ENCODE peak calls at places on chromosomes 5 and 9, in ten cellular contexts. X is stomach, N is A549, C is suprapubic skin, A is tibial nerve, T is transverse colon, W is ovary, E is H1, R is upper lobe of left lung, G is HepG2. S is an unnamed sample.

GRCh38 chr9:124863371-124863831 is 1.5 kb downstream of the ARPC5L start:
- DNase-seq in X (no peak), N (no peak), C (no peak), A (no peak), T (no peak), W (no peak), E (no peak), R (no peak), G (no peak), S (no peak)

GRCh38 chr5:133744030-133744645 is 131.8 kb upstream of the FSTL4 start:
- DNase-seq in X (no peak), N (no peak), C (no peak), A (no peak), T (no peak), W (no peak), E (no peak), R (no peak), G (no peak), S (no peak)

GRCh38 chr9:84789463-84789830 is 119.9 kb downstream of the NTRK2 start:
- DNase-seq in X (no peak), N (no peak), C (no peak), A (no peak), T (no peak), W (no peak), E (no peak), R (no peak), G (no peak), S (no peak)

GRCh38 chr5:179273074-179273435 is 72.2 kb downstream of the ADAMTS2 start:
- DNase-seq in X (no peak), N (no peak), C (peak), A (no peak), T (no peak), W (peak), E (no peak), R (peak), G (no peak), S (peak)

GRCh38 chr9:90433398-90433890 is 209.2 kb downstream of the DIRAS2 start:
- DNase-seq in X (peak), N (peak), C (no peak), A (no peak), T (no peak), W (no peak), E (peak), R (peak), G (no peak), S (no peak)

GRCh38 chr5:85549836-85550599 is 1067.7 kb upstream of the COX7C start:
- DNase-seq in X (no peak), N (no peak), C (no peak), A (no peak), T (no peak), W (no peak), E (no peak), R (peak), G (no peak), S (no peak)

GRCh38 chr5:88826959-88827585 is 55.9 kb downstream of the MEF2C start:
- DNase-seq in X (no peak), N (no peak), C (no peak), A (peak), T (peak), W (no peak), E (no peak), R (no peak), G (no peak), S (peak)

GRCh38 chr9:22010881-22011625 is 1.9 kb upstream of the CDKN2B start:
- DNase-seq in X (no peak), N (no peak), C (no peak), A (no peak), T (no peak), W (peak), E (no peak), R (no peak), G (peak), S (no peak)

GRCh38 chr5:72817076-72817476 is 615 bp downstream of the TNPO1 start:
- DNase-seq in X (peak), N (peak), C (peak), A (peak), T (peak), W (peak), E (no peak), R (peak), G (peak), S (peak)

GRCh38 chr5:149757186-149757950 is 27.3 kb downstream of the PPARGC1B start:
- DNase-seq in X (no peak), N (no peak), C (no peak), A (no peak), T (peak), W (no peak), E (no peak), R (no peak), G (no peak), S (no peak)

GRCh38 chr9:3331801-3332200 is 194.0 kb downstream of the RFX3 start:
- DNase-seq in X (no peak), N (peak), C (no peak), A (no peak), T (no peak), W (no peak), E (no peak), R (no peak), G (peak), S (no peak)

GRCh38 chr5:80866372-80866771 is 93.8 kb upstream of the RASGRF2 start:
- DNase-seq in X (no peak), N (no peak), C (no peak), A (no peak), T (no peak), W (no peak), E (no peak), R (no peak), G (no peak), S (no peak)

GRCh38 chr9:100785946-100786345 is 208.1 kb downstream of the CAVIN4 start:
- DNase-seq in X (no peak), N (no peak), C (no peak), A (no peak), T (no peak), W (no peak), E (no peak), R (no peak), G (no peak), S (no peak)

GRCh38 chr5:23302438-23302837 is 205.0 kb upstream of the PRDM9 start:
- DNase-seq in X (no peak), N (no peak), C (no peak), A (no peak), T (no peak), W (no peak), E (peak), R (no peak), G (no peak), S (no peak)

DNA sequence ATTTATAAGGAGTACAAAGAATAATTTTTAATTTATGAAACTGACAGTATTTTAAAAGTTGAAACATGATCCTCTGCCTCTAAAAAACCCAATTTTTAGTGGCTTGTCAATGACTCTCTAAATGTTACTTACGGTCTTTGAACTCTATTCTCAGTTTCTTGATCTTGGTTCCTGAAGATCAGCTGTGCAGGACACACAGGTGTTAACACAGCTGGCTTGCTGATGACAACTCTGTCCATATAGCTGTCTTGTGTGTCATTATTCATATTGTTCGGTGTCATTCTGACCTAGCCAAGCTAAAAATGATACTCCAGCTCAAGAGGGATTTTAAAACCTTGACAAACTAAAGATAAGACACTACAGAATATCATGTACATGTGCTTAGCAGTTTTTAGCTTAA is 314.5 kb downstream of the CCDC171 start:
- DNase-seq in X (no peak), N (no peak), C (no peak), A (no peak), T (no peak), W (no peak), E (no peak), R (no peak), G (no peak), S (no peak)
- TF ChIP-seq EP300 in X (no peak), N (no peak), C (no peak), A (no peak), T (no peak), W (no peak), E (no peak), R (no peak), G (no peak), S (no peak)

DNA sequence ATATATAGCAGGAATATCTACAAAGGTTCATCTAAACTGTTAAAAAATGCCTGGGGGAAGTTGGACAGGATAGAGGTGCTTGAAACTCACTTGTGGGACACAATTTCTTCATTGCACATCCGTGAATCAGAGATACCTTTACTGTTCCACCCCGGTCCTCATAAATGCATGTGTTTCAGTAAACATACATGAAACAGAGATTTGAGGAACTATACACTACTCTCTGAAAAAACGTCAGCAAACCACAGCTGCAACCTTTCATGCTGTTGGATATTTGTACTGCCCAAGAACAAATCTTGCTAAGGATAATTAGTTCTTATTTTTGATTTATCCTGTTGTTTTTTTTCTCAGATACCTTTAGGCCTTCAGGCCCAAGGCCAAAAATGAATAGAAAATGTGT is 337.3 kb downstream of the KDM4C start:
- DNase-seq in X (no peak), N (no peak), C (no peak), A (no peak), T (no peak), W (no peak), E (no peak), R (no peak), G (no peak), S (no peak)
- H3K27ac ChIP-seq in X (no peak), N (no peak), C (no peak), A (no peak), T (no peak), W (no peak), E (no peak), R (no peak), G (no peak), S (no peak)

GRCh38 chr5:135437796-135438560 is 9.2 kb downstream of the DCANP1 start:
- DNase-seq in X (peak), N (no peak), C (no peak), A (peak), T (peak), W (peak), E (no peak), R (no peak), G (peak), S (peak)
- TF ChIP-seq EP300 in X (no peak), N (no peak), C (no peak), A (no peak), T (no peak), W (no peak), E (no peak), R (no peak), G (no peak), S (no peak)

DNA sequence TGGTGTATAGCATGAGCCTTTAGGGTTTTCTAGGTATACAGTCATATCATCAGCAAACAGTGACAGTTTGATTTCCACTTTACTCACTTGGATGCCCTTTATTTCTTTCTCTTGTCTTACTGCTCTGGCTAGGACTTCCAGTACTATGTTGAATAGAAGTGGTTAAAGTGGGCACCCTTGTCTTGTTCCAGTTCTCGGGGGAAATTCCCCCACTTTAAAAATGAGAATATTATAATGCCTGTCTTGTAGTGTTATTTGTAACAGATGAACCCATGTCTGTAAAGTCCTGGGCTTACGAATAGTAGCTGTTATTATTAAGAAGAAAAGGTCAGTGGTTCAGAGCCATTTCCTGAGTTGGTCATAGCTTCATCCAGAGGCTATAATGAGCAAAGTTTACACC is 85.0 kb downstream of the CYFIP2 start:
- DNase-seq in X (no peak), N (no peak), C (no peak), A (no peak), T (no peak), W (no peak), E (no peak), R (no peak), G (no peak), S (no peak)
- H3K27ac ChIP-seq in X (no peak), N (no peak), C (no peak), A (no peak), T (no peak), W (no peak), E (no peak), R (no peak), G (no peak), S (no peak)

GRCh38 chr5:169861433-169861832 is 118.9 kb downstream of the INSYN2B start:
- DNase-seq in X (no peak), N (no peak), C (no peak), A (no peak), T (no peak), W (no peak), E (no peak), R (no peak), G (no peak), S (no peak)
- TF ChIP-seq EP300 in X (no peak), N (no peak), C (no peak), A (no peak), T (no peak), W (no peak), E (no peak), R (no peak), G (no peak), S (no peak)

DNA sequence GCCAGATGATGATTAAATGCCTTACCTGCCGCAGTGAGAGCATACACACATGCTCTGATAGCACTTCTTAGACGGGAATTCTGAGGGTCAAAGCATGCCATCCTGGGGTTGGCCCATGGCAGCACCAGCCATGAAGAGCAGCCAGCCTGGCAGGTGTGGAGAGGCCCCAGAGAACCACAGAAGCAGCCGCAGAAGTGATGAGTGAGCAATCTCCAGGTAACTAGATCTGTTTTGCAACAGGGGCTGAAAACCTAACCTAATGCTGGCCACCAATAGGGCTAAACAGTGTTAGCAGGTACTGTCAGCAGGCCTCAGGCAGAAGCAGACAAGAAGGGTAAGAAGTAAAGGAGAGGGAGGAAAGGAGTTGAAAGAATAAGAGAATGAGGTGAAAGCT is 33.5 kb upstream of the HOMER1 start:
- DNase-seq in X (no peak), N (no peak), C (no peak), A (no peak), T (no peak), W (no peak), E (no peak), R (no peak), G (peak), S (no peak)
- H3K27ac ChIP-seq in X (no peak), N (no peak), C (peak), A (no peak), T (no peak), W (no peak), E (no peak), R (peak), G (peak), S (no peak)

DNA sequence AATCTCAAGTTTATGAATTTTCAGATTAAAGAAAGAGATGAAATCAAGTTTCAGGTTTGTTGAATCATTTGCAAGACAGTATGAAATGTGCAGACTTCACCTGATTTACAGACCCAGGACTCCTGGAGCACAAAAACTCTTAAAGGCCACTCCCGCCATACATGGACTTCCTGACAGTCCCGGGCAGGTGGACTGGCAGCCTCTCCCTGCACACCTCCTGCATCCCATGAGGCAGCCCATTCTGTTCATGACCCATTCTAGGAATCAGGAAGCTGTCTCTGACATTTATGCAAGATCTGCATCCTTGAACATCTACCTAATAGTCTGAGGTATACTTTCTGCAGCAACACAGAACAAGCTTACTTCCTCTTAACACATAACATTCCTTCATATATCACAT is 5.9 kb downstream of the DDX31 start:
- DNase-seq in X (no peak), N (no peak), C (no peak), A (no peak), T (no peak), W (no peak), E (no peak), R (no peak), G (no peak), S (no peak)
- TF ChIP-seq EP300 in X (no peak), N (no peak), C (no peak), A (no peak), T (no peak), W (no peak), E (no peak), R (no peak), G (no peak), S (no peak)

GRCh38 chr5:142473038-142473437 is 148.2 kb upstream of the SPRY4 start:
- DNase-seq in X (no peak), N (no peak), C (no peak), A (no peak), T (no peak), W (no peak), E (no peak), R (no peak), G (no peak), S (no peak)
- H3K27ac ChIP-seq in X (no peak), N (peak), C (no peak), A (no peak), T (no peak), W (no peak), E (no peak), R (no peak), G (no peak), S (no peak)

GRCh38 chr5:5271606-5272321 is 131.6 kb downstream of the ADAMTS16 start:
- DNase-seq in X (no peak), N (no peak), C (no peak), A (no peak), T (no peak), W (no peak), E (no peak), R (no peak), G (no peak), S (no peak)
- TF ChIP-seq EP300 in X (no peak), N (no peak), C (no peak), A (no peak), T (no peak), W (no peak), E (no peak), R (no peak), G (no peak), S (no peak)

GRCh38 chr5:172870807-172871431 is 36.9 kb downstream of the ERGIC1 start:
- DNase-seq in X (no peak), N (no peak), C (peak), A (no peak), T (no peak), W (peak), E (no peak), R (no peak), G (no peak), S (no peak)
- H3K27ac ChIP-seq in X (peak), N (peak), C (peak), A (peak), T (peak), W (peak), E (no peak), R (peak), G (no peak), S (peak)